ENCODE peak calls at places on chromosomes 2 and 18, in four cellular contexts. One of them, this sample, is unnamed.

GRCh38 chr2:142849818-142850217 is 27.6 kb upstream of the KYNU start:
- DNase-seq in GM12891: no peak
- DNase-seq in GM12892: no peak
- DNase-seq in K562: no peak
- DNase-seq in this sample: no peak

GRCh38 chr2:111030271-111030891 is 90.3 kb upstream of the BCL2L11 start:
- DNase-seq in GM12891: no peak
- DNase-seq in K562: no peak
- DNase-seq in GM12892: no peak
- DNase-seq in this sample: no peak

GRCh38 chr2:152513681-152514080 is 178.7 kb downstream of the FMNL2 start:
- DNase-seq in GM12892: no peak
- DNase-seq in K562: no peak
- DNase-seq in GM12891: no peak
- DNase-seq in this sample: no peak

GRCh38 chr2:196278491-196278911 is 107.1 kb upstream of the STK17B start:
- DNase-seq in GM12891: no peak
- DNase-seq in GM12892: no peak
- DNase-seq in K562: no peak
- DNase-seq in this sample: peak; percentile 72

GRCh38 chr2:65024149-65024829 is 31.9 kb upstream of the CEP68 start:
- DNase-seq in K562: no peak
- DNase-seq in GM12892: no peak
- DNase-seq in GM12891: no peak
- DNase-seq in this sample: no peak

GRCh38 chr2:51859260-51859659 is 827.3 kb upstream of the NRXN1 start:
- DNase-seq in K562: no peak
- DNase-seq in GM12891: no peak
- DNase-seq in GM12892: no peak
- DNase-seq in this sample: no peak

GRCh38 chr2:173149491-173149890 is 73.8 kb downstream of the MAP3K20 start:
- DNase-seq in K562: no peak
- DNase-seq in GM12891: no peak
- DNase-seq in GM12892: no peak
- DNase-seq in this sample: peak; percentile 76

GRCh38 chr18:74411475-74411874 is 45.6 kb downstream of the DIPK1C start:
- DNase-seq in K562: no peak
- DNase-seq in GM12891: no peak
- DNase-seq in GM12892: no peak
- DNase-seq in this sample: no peak

GRCh38 chr2:127108090-127108523 is 1.2 kb upstream of the BIN1 start:
- DNase-seq in GM12891: no peak
- DNase-seq in K562: no peak
- DNase-seq in GM12892: no peak
- DNase-seq in this sample: peak; percentile 65

GRCh38 chr2:195322324-195322723 is 334.7 kb upstream of the SLC39A10 start:
- DNase-seq in K562: no peak
- DNase-seq in GM12892: no peak
- DNase-seq in GM12891: no peak
- DNase-seq in this sample: no peak

GRCh38 chr2:188475945-188476344 is 184.3 kb downstream of the GULP1 start:
- DNase-seq in GM12892: no peak
- DNase-seq in K562: no peak
- DNase-seq in GM12891: no peak
- DNase-seq in this sample: no peak

GRCh38 chr18:36195427-36196122 is 8.3 kb downstream of the MOCOS start:
- DNase-seq in GM12892: no peak
- DNase-seq in GM12891: no peak
- DNase-seq in K562: no peak
- DNase-seq in this sample: peak; percentile 27

GRCh38 chr18:35593859-35594258 is 12.3 kb downstream of the GALNT1 start:
- DNase-seq in GM12891: no peak
- DNase-seq in K562: no peak
- DNase-seq in GM12892: no peak
- DNase-seq in this sample: no peak

GRCh38 chr2:148644885-148645134 is 259 bp downstream of the EPC2 start:
- DNase-seq in GM12892: no peak
- DNase-seq in GM12891: no peak
- DNase-seq in K562: no peak
- DNase-seq in this sample: no peak

GRCh38 chr2:110994250-110994961 is 126.3 kb upstream of the BCL2L11 start:
- DNase-seq in K562: no peak
- DNase-seq in GM12892: no peak
- DNase-seq in GM12891: no peak
- DNase-seq in this sample: no peak

GRCh38 chr2:134170269-134170668 is 83.6 kb upstream of the MGAT5 start:
- DNase-seq in GM12892: no peak
- DNase-seq in GM12891: no peak
- DNase-seq in K562: no peak
- DNase-seq in this sample: no peak

GRCh38 chr2:207165121-207166038 is at the start of gene KLF7:
- DNase-seq in GM12891: peak; percentile 6
- DNase-seq in K562: peak; percentile 7
- DNase-seq in GM12892: no peak
- DNase-seq in this sample: peak; percentile 90

GRCh38 chr2:105873721-105874120 is 129.0 kb downstream of the NCK2 start:
- DNase-seq in K562: peak; percentile 61
- DNase-seq in GM12891: peak; percentile 64
- DNase-seq in GM12892: peak; percentile 62
- DNase-seq in this sample: no peak

GRCh38 chr2:196018037-196018436 is 50.6 kb downstream of the DNAH7 start:
- DNase-seq in GM12892: no peak
- DNase-seq in GM12891: no peak
- DNase-seq in K562: no peak
- DNase-seq in this sample: no peak

GRCh38 chr2:12717988-12718661 is 1.4 kb downstream of the TRIB2 start:
- DNase-seq in GM12891: no peak
- DNase-seq in GM12892: no peak
- DNase-seq in K562: no peak
- DNase-seq in this sample: peak; percentile 85

GRCh38 chr18:25827961-25828561 is 262.4 kb downstream of the SS18 start:
- DNase-seq in GM12891: no peak
- DNase-seq in K562: no peak
- DNase-seq in GM12892: no peak
- DNase-seq in this sample: no peak

GRCh38 chr18:58216071-58216471 is 172.0 kb downstream of the NEDD4L start:
- DNase-seq in K562: no peak
- DNase-seq in GM12891: no peak
- DNase-seq in GM12892: no peak
- DNase-seq in this sample: no peak

DNA sequence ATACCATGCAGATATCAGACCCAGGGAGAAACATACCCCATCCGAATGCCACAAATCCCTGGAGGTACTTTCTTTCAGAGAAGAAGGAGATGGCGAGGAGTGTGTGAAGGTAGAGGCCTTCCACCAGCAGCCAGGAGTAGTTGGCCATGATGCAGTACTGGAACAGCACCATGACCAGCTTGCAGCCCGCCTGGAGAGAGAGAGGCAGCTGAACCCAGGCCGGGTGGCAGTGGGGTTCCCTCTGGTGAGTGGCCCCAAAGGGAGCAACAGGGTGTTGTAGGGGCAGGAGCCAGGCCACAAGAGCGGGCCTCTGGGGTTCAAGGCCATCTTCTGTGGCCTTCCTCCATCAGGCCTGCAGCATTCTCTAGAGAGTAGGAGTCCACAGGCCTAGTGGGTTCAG is 30.2 kb downstream of the TMEM37 start:
- DNase-seq in GM12891: no peak
- DNase-seq in K562: no peak
- DNase-seq in GM12892: no peak
- DNase-seq in this sample: peak; percentile 39
- TF ChIP-seq POLR2A in GM12891: no peak
- TF ChIP-seq POLR2A in K562: no peak
- TF ChIP-seq POLR2A in GM12892: no peak
- TF ChIP-seq POLR2A in this sample: no peak

GRCh38 chr2:231450548-231450989 is 13.7 kb downstream of the NCL start:
- DNase-seq in GM12891: no peak
- DNase-seq in GM12892: no peak
- DNase-seq in K562: no peak
- DNase-seq in this sample: no peak
- TF ChIP-seq POLR2AphosphoS5 in GM12891: peak; percentile 66
- TF ChIP-seq POLR2AphosphoS5 in GM12892: no peak
- TF ChIP-seq POLR2AphosphoS5 in K562: no peak
- TF ChIP-seq POLR2AphosphoS5 in this sample: no peak

GRCh38 chr2:9554841-9555337 is 741 bp downstream of the ADAM17 start:
- DNase-seq in GM12891: no peak
- DNase-seq in K562: no peak
- DNase-seq in GM12892: no peak
- DNase-seq in this sample: no peak
- TF ChIP-seq POLR2A in GM12891: no peak
- TF ChIP-seq POLR2A in K562: no peak
- TF ChIP-seq POLR2A in GM12892: no peak
- TF ChIP-seq POLR2A in this sample: no peak

DNA sequence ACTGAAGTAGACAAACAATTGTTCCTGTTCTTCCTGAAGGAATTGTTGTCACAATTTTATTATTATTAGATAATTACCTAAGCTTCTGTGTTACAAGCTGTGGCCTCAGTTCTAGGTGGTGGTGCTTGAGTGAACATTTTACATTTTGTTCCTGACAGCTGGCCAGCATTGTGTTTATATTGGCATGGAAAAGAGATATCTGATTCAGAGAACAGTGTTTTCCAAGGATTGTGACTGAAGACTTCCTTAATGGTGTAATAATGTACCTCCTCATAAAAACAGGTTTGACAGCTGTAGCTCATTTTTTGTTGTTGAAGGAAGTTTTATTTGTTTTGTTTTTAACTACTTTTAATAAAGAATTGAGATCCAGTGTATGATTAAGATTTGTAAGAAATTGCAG is 95.2 kb downstream of the EPB41L5 start:
- DNase-seq in GM12892: no peak
- DNase-seq in GM12891: no peak
- DNase-seq in K562: no peak
- DNase-seq in this sample: no peak
- TF ChIP-seq POLR2AphosphoS5 in GM12892: no peak
- TF ChIP-seq POLR2AphosphoS5 in GM12891: no peak
- TF ChIP-seq POLR2AphosphoS5 in K562: no peak
- TF ChIP-seq POLR2AphosphoS5 in this sample: no peak

DNA sequence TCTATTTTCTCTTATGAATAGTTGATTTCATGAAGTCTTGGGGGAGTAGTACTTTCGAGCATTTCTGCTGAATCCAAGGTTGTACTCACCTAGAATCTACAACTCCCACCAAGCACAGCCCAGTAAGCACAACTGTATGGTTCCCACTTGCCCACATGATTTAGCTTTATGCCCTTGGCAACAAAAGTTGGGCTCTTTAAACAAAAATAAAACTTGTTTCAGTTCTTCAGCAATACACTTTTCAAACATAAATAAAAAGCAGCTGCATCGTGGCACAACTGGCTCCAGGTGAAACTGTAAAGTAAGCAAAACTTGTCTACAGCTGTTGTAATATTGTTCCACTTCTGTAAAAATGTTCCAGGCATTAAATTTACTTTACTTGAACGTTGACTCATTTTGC is 99.8 kb upstream of the FSIP2 start:
- DNase-seq in GM12891: no peak
- DNase-seq in GM12892: no peak
- DNase-seq in K562: no peak
- DNase-seq in this sample: no peak
- TF ChIP-seq POLR2A in GM12891: no peak
- TF ChIP-seq POLR2A in GM12892: no peak
- TF ChIP-seq POLR2A in K562: no peak
- TF ChIP-seq POLR2A in this sample: no peak

DNA sequence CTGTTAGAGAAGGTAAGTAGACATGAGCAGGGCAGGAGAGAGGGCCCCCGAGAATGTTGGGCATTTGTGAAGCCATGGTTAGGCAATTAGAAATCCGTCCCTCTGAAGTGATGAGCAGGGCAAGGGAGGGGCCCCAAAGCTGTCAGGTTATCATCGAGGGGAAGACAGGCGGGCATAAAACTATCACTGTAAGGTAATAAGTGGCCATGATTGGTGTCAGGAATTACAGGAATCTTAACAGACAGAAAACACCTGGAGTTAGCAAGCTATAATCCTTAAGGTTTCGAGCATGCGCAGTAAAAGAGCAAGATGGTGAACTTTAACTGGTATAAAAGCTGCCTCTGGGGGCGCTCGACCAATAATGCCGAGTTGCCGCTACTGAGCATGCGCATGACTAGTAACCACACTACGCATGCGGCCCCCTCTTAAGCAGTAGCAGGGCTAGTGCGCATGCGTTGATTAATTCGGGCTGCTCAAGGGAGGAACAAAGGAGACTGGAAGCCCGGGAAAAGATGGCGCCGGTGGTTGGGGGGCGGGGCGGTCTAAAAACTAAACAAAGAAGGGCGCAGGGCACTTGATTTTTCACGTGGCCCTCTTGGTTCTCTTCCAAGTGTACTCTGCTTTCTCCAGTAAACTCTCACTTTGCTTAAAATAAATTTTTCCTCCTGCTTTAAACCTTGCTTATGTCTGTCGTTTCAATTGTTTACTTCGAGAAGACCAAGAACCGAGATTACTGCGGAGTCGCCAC is 5.5 kb downstream of the XRCC5 start:
- DNase-seq in GM12892: peak; percentile 44
- DNase-seq in GM12891: peak; percentile 50
- DNase-seq in K562: peak; percentile 98
- DNase-seq in this sample: peak; percentile 98
- TF ChIP-seq POLR2AphosphoS5 in GM12892: peak; percentile 59
- TF ChIP-seq POLR2AphosphoS5 in GM12891: peak; percentile 83
- TF ChIP-seq POLR2AphosphoS5 in K562: peak; percentile 87
- TF ChIP-seq POLR2AphosphoS5 in this sample: peak; percentile 76

DNA sequence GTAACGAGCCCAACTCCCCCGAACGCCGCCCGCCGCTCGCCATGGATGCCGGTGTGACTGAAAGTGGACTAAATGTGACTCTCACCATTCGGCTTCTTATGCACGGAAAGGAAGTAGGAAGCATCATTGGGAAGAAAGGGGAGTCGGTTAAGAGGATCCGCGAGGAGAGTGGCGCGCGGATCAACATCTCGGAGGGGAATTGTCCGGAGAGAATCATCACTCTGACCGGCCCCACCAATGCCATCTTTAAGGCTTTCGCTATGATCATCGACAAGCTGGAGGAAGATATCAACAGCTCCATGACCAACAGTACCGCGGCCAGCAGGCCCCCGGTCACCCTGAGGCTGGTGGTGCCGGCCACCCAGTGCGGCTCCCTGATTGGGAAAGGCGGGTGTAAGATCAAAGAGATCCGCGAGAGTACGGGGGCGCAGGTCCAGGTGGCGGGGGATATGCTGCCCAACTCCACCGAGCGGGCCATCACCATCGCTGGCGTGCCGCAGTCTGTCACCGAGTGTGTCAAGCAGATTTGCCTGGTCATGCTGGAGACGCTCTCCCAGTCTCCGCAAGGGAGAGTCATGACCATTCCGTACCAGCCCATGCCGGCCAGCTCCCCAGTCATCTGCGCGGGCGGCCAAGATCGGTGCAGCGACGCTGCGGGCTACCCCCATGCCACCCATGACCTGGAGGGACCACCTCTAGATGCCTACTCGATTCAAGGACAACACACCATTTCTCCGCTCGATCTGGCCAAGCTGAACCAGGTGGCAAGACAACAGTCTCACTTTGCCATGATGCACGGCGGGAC is 628 bp downstream of the PCBP1 start:
- DNase-seq in K562: peak; percentile 79
- DNase-seq in GM12892: peak; percentile 32
- DNase-seq in GM12891: no peak
- DNase-seq in this sample: peak; percentile 93
- TF ChIP-seq POLR2A in K562: peak; percentile 84
- TF ChIP-seq POLR2A in GM12892: peak; percentile 69
- TF ChIP-seq POLR2A in GM12891: peak; percentile 68
- TF ChIP-seq POLR2A in this sample: no peak